ENCODE peak calls at places on chromosomes 5 and 9, in five cellular contexts. N is PC-3, L is IMR-90, W is GM23338, J is fibroblast of lung. B is an unnamed sample. For H4K20me1, the result is how much of the 10 kb centered on the place peaks cover.

GRCh38 chr5:146947181-146947941 is 68.8 kb upstream of the PPP2R2B start:
- DNase-seq in W (peak), N (peak), J (no peak), L (peak), B (peak)

GRCh38 chr9:38062498-38063362 is 6.3 kb downstream of the SHB start:
- DNase-seq in L (peak), N (peak), W (no peak), J (peak), B (no peak)

GRCh38 chr9:70874451-70874850 is 247.0 kb downstream of the TRPM3 start:
- DNase-seq in J (no peak), W (no peak), L (no peak), N (no peak), B (no peak)

GRCh38 chr9:121963542-121963995 is 129.5 kb downstream of the TTLL11 start:
- DNase-seq in L (peak), N (peak), J (peak), W (no peak), B (no peak)

GRCh38 chr9:23851024-23851629 is 25.1 kb upstream of the ELAVL2 start:
- DNase-seq in J (peak), W (peak), N (no peak), L (no peak), B (no peak)

GRCh38 chr9:105333076-105333475 is 88.6 kb downstream of the SLC44A1 start:
- DNase-seq in N (no peak), J (peak), L (peak), W (no peak), B (no peak)

GRCh38 chr5:113776832-113777525 is 263.5 kb downstream of the YTHDC2 start:
- DNase-seq in J (peak), L (no peak), W (no peak), N (peak), B (no peak)

GRCh38 chr9:13131396-13131795 is 148.1 kb downstream of the MPDZ start:
- DNase-seq in W (no peak), L (no peak), J (no peak), N (no peak), B (no peak)

GRCh38 chr5:172491481-172491880 is 37.2 kb upstream of the SH3PXD2B start:
- DNase-seq in N (no peak), W (no peak), J (no peak), L (no peak), B (peak)

GRCh38 chr5:956941-957729 is 51.5 kb upstream of the NKD2 start:
- DNase-seq in L (peak), W (peak), N (peak), J (peak), B (no peak)

GRCh38 chr5:43150748-43151147 is 30.0 kb downstream of the ZNF131 start:
- DNase-seq in N (no peak), L (no peak), J (no peak), W (no peak), B (no peak)

GRCh38 chr5:170597109-170597741 is 93.4 kb downstream of the KCNIP1 start:
- DNase-seq in W (no peak), L (peak), J (peak), N (peak), B (no peak)

GRCh38 chr5:60685028-60685427 is 14.9 kb downstream of the DEPDC1B start:
- DNase-seq in J (no peak), L (no peak), N (no peak), W (no peak), B (no peak)

GRCh38 chr9:6106576-6107339 is 91.3 kb upstream of the RANBP6 start:
- DNase-seq in W (peak), J (peak), N (peak), L (peak), B (peak)

GRCh38 chr5:96566775-96567174 is 95.4 kb upstream of the CAST start:
- DNase-seq in J (no peak), W (no peak), N (no peak), L (no peak), B (no peak)

GRCh38 chr5:176548967-176549444 is at the start of gene CDHR2:
- DNase-seq in J (no peak), W (no peak), N (no peak), L (no peak), B (no peak)

GRCh38 chr5:135239461-135240282 is 159.4 kb downstream of the MACROH2A1 start:
- DNase-seq in J (peak), N (no peak), L (peak), W (no peak), B (no peak)

GRCh38 chr9:23849379-23849778 is 23.3 kb upstream of the ELAVL2 start:
- DNase-seq in J (no peak), W (no peak), N (no peak), L (no peak), B (no peak)

GRCh38 chr5:142426129-142426641 is 101.4 kb upstream of the SPRY4 start:
- DNase-seq in N (peak), W (no peak), J (peak), L (peak), B (no peak)

GRCh38 chr9:115883467-115884329 is 269.9 kb upstream of the PAPPA start:
- DNase-seq in N (peak), W (peak), J (peak), L (peak), B (peak)

GRCh38 chr9:128201441-128202369 is 1.5 kb upstream of the DNM1 start:
- DNase-seq in J (peak), N (no peak), W (no peak), L (peak), B (no peak)

GRCh38 chr9:99762470-99762869 is 59.2 kb upstream of the NR4A3 start:
- DNase-seq in L (no peak), W (no peak), N (no peak), J (no peak), B (no peak)

GRCh38 chr5:80198920-80199319 is 56.9 kb downstream of the SERINC5 start:
- DNase-seq in W (no peak), L (no peak), J (no peak), N (no peak), B (no peak)

GRCh38 chr5:6712136-6712581 is 1.1 kb upstream of the TENT4A start:
- DNase-seq in J (peak), W (peak), L (peak), N (peak), B (peak)

GRCh38 chr5:27316283-27316675 is 277.9 kb upstream of the CDH9 start:
- DNase-seq in N (peak), W (no peak), L (peak), J (peak), B (no peak)

GRCh38 chr5:34452170-34452828 is 203.8 kb upstream of the RAI14 start:
- DNase-seq in J (peak), L (peak), W (peak), N (peak), B (no peak)

GRCh38 chr5:109805882-109806281 is 116.2 kb downstream of the MAN2A1 start:
- DNase-seq in L (no peak), N (no peak), J (no peak), W (peak), B (no peak)

GRCh38 chr5:1737790-1738405 is 61.7 kb downstream of the MRPL36 start:
- DNase-seq in N (peak), J (peak), L (peak), W (peak), B (peak)

GRCh38 chr5:149546974-149547373 is 4.3 kb downstream of the CSNK1A1 start:
- DNase-seq in N (peak), L (no peak), J (peak), W (no peak), B (no peak)

GRCh38 chr9:1839984-1840383 is 175.2 kb upstream of the SMARCA2 start:
- DNase-seq in N (no peak), L (no peak), J (no peak), W (no peak), B (no peak)

GRCh38 chr5:131171276-131171815 is 602 bp downstream of the LYRM7 start:
- DNase-seq in W (peak), J (no peak), L (no peak), N (peak), B (peak)

GRCh38 chr5:64149857-64150521 is 15.7 kb upstream of the RNF180 start:
- DNase-seq in W (no peak), L (no peak), N (no peak), J (no peak), B (no peak)

DNA sequence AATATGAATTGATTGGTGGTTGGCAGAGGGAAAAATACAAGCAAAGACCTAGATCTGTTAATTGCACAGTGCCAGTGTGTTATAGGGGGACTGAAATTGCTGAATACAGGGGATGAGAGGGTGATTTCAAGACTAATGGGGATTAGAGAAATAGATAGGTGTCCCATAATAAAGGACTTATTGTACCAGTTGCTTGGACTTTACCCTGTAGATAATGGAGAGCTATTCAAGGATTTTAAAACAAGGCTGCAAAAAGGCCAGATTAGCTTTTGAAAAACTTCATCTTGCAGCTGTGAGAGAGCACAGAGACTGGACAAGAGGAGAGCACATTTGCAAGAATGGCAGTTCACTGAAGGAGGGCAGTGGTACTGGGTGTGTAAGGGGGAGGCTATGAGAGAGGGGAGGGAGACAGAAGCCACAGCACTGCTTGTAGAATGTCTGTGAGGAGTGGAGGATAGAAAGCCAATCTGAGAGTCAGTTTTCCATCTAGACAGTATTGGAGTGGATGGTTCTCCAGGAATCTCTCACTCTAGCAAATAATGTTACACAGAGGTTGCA is 28.8 kb upstream of the SCAMP1 start:
- DNase-seq in J (no peak), W (no peak), L (no peak), N (no peak), B (no peak)
- H4K20me1 ChIP-seq in J (under half), W (under half), L (under half), N (under half), B (under half)

GRCh38 chr9:117073539-117074336 is 341.1 kb downstream of the ASTN2 start:
- DNase-seq in L (no peak), J (no peak), W (peak), N (peak), B (peak)
- TF ChIP-seq CTCF in L (peak), J (no peak), W (peak), N (peak), B (peak)

GRCh38 chr5:16565118-16565517 is 51.7 kb downstream of the RETREG1 start:
- DNase-seq in W (no peak), N (no peak), J (no peak), L (no peak), B (no peak)

GRCh38 chr5:16568875-16569580 is 47.8 kb downstream of the RETREG1 start:
- DNase-seq in W (no peak), N (no peak), J (peak), L (no peak), B (no peak)

GRCh38 chr5:16561660-16562059 is 55.1 kb downstream of the RETREG1 start:
- DNase-seq in J (no peak), L (no peak), W (no peak), N (no peak), B (no peak)

GRCh38 chr5:16567365-16567764 is 49.4 kb downstream of the RETREG1 start:
- DNase-seq in N (no peak), L (no peak), J (no peak), W (no peak), B (no peak)

DNA sequence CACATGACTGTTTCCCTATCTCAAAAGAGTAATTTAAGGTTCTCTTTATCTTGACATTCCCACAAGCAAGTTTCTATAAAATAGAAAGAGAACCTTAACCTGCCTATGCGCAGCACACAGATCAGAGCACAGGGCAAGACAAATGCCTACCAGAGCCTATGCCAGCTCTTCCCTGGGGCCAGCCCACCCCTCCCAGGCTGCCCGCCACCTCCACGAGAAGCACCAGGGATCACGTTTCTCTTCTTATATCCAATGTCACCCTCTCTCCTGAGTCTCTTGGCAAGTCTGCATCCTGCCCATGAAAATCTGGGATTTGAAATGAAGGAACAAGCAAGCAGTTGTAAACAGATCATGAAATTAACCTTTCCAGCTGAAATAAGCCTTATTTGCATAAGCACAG is 52.3 kb downstream of the RETREG1 start:
- DNase-seq in W (no peak), J (no peak), N (no peak), L (no peak), B (no peak)
- H2AFZ ChIP-seq in W (no peak), J (no peak), N (no peak), L (no peak), B (no peak)

GRCh38 chr5:159021360-159022177 is 78.1 kb downstream of the EBF1 start:
- DNase-seq in W (no peak), L (peak), N (no peak), J (no peak), B (no peak)
- H4K20me1 ChIP-seq in W (under half), L (under half), N (under half), J (under half), B (under half)

DNA sequence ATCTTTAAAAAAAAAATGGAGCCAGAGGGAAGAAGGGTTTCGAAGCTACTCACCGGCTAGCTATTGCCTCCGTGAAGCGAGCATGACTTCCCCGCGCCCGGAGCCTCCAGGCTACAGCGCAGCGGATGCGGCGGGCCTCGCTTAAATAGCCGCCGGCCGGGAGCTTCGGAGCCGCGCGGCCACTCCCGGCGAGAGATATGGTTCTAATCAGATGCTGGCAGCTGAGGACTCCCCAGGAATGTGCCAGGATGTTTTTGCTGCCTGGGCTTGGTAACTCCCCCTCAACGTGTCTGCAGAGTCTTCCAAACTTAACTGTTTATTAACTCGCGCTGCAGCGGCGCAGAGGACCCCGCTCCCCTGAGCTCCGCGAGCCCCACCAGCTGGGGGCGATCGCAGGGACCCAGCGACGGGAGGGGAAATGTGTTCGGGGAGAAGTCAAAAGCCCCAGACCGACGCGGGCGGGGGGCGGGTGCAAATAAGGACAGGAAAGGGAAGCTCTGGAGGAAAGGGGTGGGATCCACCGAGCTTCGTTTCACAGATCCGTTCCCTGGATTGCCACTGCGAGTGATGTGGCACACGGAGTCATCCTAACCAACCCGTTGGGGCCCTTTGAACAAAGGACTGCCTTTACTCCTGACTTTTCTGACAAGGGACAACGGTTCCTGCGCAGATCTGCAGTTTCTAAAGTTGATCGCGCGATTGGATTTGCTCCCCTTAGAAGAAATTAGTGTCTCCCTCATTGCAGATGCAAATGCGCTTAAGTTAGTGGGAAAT is at the start of gene DAB2:
- DNase-seq in L (peak), J (peak), W (peak), N (peak), B (no peak)
- TF ChIP-seq CTCF in L (peak), J (peak), W (peak), N (peak), B (no peak)

B was measured in OCI-LY7.